ENCODE peak calls at places on chromosomes 12 and 14, in eight cellular contexts. B is left ventricle myocardium inferior; O is CD8-positive, alpha-beta T cell; H is ovary; P is transverse colon; W is cardiac muscle cell; U is stomach; F is right lobe of liver. G is an unnamed sample.

GRCh38 chr14:59139324-59139723 is 49.1 kb upstream of the DAAM1 start:
- DNase-seq in B (no peak), O (no peak), H (no peak), P (no peak), W (no peak), U (no peak), F (no peak), G (no peak)

GRCh38 chr14:77498120-77498979 is at the start of gene ISM2:
- DNase-seq in B (peak), O (peak), H (peak), P (peak), W (peak), U (peak), F (no peak), G (peak)

GRCh38 chr12:3127832-3128231 is 50.7 kb downstream of the TSPAN9 start:
- DNase-seq in B (no peak), O (no peak), H (no peak), P (no peak), W (peak), U (no peak), F (no peak), G (no peak)

GRCh38 chr12:80936353-80936641 is 1.4 kb downstream of the LIN7A start:
- DNase-seq in B (no peak), O (no peak), H (no peak), P (no peak), W (no peak), U (no peak), F (no peak), G (no peak)

GRCh38 chr12:56098592-56098991 is 5.8 kb upstream of the PA2G4 start:
- DNase-seq in B (no peak), O (no peak), H (no peak), P (no peak), W (no peak), U (no peak), F (no peak), G (no peak)

GRCh38 chr12:19683178-19683927 is 244.1 kb downstream of the AEBP2 start:
- DNase-seq in B (no peak), O (no peak), H (no peak), P (no peak), W (peak), U (no peak), F (no peak), G (no peak)

GRCh38 chr14:105292810-105293711 is 7.7 kb downstream of the BRF1 start:
- DNase-seq in B (no peak), O (peak), H (no peak), P (no peak), W (no peak), U (no peak), F (no peak), G (no peak)

GRCh38 chr14:36967892-36968555 is 204.4 kb downstream of the SLC25A21 start:
- DNase-seq in B (no peak), O (no peak), H (no peak), P (no peak), W (no peak), U (no peak), F (no peak), G (no peak)

GRCh38 chr12:115666168-115666567 is 611.3 kb downstream of the MED13L start:
- DNase-seq in B (no peak), O (no peak), H (no peak), P (no peak), W (no peak), U (no peak), F (no peak), G (no peak)

DNA sequence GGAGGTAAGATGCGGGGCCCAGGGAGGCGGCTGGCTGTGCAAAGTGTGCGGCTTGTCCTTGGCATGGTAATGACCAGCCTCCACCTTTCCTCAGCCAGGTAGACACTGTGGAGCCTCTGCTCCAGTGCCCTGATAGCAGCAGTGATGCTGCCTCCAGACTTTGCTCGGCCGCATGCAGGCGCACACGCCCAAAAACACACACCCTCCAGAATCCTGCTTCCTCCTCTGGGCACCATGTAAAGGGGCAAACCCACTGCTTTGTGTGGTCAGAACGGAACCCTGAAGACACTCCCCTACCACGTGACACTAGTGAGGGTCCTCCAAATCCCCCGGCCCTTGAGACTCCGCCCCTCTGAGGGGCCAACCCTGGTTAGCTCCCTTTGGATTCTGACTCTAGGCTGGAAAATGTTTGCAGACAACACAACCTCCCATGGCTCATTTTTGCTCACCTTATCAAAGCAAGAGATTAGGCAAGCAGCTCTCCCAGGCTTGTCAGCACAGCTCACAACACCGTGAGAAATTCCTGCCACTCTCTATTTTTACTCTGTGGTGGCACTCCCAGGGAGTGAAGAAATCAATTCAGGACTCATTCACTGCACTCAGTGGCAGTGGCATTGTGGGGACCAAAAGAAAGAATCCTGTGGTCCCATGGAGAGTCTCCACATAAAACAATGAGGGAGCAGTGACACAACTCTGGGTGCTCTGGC is 4.5 kb downstream of the KRT77 start:
- DNase-seq in B (no peak), O (no peak), H (no peak), P (no peak), W (no peak), U (no peak), F (no peak), G (no peak)
- TF ChIP-seq CTCF in B (no peak), O (no peak), H (no peak), P (no peak), W (no peak), U (no peak), F (no peak), G (no peak)

DNA sequence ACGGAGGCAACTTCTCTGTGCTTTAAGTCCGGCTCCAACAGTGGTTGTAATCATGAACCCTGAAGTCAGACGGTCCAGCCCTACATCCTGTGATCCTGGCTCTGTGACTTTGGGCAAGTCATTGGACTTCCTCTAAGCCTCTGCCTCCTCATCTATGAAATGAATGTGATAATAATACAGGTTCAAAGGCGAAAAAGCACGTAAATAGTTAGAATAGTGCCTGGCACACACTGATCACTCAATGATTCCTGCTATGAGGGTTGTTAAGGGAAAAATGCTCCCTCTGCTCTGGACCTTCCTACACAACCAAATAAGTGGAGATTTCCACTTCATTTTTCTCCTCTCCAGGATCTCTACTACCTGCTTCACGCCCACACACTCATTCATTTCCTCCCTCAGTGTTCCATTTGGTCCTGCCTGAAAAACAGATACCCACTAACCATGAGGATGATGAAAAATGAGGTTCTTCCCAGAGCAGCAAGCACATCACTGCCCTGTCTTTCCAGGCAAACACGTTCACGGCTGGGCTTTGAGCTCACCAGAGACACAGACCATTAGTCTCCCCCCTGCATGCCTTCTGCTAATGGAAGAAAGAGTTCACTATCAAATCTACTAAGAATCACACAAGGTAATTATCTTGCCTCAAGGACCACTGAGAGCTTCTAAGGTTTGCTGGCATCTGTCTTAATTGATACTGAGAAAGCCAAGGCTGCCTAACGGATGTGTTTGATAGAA is 13.2 kb downstream of the NUAK1 start:
- DNase-seq in B (no peak), O (no peak), H (no peak), P (no peak), W (no peak), U (no peak), F (no peak), G (no peak)
- H3K27ac ChIP-seq in B (peak), O (no peak), H (no peak), P (peak), W (no peak), U (no peak), F (no peak), G (no peak)

GRCh38 chr12:75977952-75978671 is 53.5 kb downstream of the PHLDA1 start:
- DNase-seq in B (no peak), O (peak), H (peak), P (peak), W (peak), U (peak), F (peak), G (peak)
- TF ChIP-seq CTCF in B (no peak), O (no peak), H (no peak), P (no peak), W (no peak), U (no peak), F (no peak), G (no peak)

DNA sequence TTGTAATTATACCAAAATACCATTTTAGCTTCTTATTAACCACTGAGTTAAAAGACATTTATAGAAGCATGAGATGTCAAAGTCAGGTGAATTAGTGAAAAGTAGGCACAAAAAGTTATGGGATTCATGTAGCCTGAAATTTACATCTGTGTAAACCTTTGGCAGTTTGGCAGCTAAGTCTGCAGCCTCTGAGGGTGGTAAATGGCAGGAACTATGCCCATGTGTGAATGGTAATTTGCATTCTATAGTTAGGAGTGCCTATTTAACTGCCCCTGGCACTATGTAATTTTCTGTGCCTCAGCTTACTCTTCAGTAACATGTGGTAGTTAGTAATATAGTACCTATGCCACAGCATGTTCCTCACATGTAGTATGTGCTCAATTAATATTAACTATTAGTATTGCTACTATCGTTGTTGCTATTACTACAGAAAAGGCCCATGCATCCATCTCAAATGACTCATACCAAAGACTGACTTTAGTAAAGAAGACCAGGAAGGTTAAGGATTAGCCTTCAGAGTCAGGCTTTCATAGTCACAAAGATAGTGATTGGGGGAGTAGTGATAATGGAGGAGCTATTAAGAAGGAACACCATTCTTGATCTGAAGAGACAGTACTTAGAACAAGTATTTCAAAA is 258.7 kb upstream of the BTG1 start:
- DNase-seq in B (no peak), O (no peak), H (no peak), P (no peak), W (no peak), U (no peak), F (no peak), G (no peak)
- H3K27ac ChIP-seq in B (no peak), O (peak), H (no peak), P (peak), W (peak), U (no peak), F (no peak), G (peak)